ENCODE peak calls at places on chromosomes 12 and 14, in six cellular contexts. K is tibial artery; O is A549; E is fibroblast of mammary gland; D is CD4-positive, alpha-beta T cell; A is AG09319. X is an unnamed sample.

GRCh38 chr12:57518920-57519757 is 1.2 kb downstream of the DDIT3 start:
- DNase-seq in A (no peak), D (no peak), O (peak), E (peak), K (peak), X (no peak)

GRCh38 chr12:54125950-54126695 is 62.7 kb downstream of the SMUG1 start:
- DNase-seq in E (peak), A (no peak), D (no peak), K (peak), O (no peak), X (peak)

GRCh38 chr12:538731-539539 is 79.2 kb downstream of the B4GALNT3 start:
- DNase-seq in O (no peak), E (peak), K (no peak), D (peak), A (no peak), X (peak)

GRCh38 chr14:100539766-100540140 is 47.5 kb downstream of the BEGAIN start:
- DNase-seq in O (no peak), A (no peak), K (peak), E (no peak), D (no peak), X (no peak)

GRCh38 chr12:47343684-47344567 is 264.2 kb upstream of the AMIGO2 start:
- DNase-seq in K (no peak), E (peak), A (no peak), O (no peak), D (no peak), X (no peak)

GRCh38 chr12:2797721-2798418 is 3.1 kb downstream of the FKBP4 start:
- DNase-seq in K (no peak), E (no peak), O (no peak), A (no peak), D (no peak), X (no peak)

GRCh38 chr12:44436756-44437155 is 439.4 kb downstream of the NELL2 start:
- DNase-seq in D (no peak), K (no peak), E (no peak), O (no peak), A (no peak), X (no peak)

GRCh38 chr12:124744659-124745467 is 118.8 kb downstream of the SCARB1 start:
- DNase-seq in O (peak), D (no peak), K (no peak), E (no peak), A (no peak), X (peak)

GRCh38 chr12:57181561-57182155 is 34.2 kb upstream of the LRP1-AS start:
- DNase-seq in A (no peak), O (no peak), K (no peak), D (no peak), E (peak), X (no peak)

GRCh38 chr12:96247567-96247962 is 53.4 kb downstream of the ELK3 start:
- DNase-seq in A (no peak), K (no peak), D (no peak), O (no peak), E (peak), X (peak)

GRCh38 chr14:76846331-76847047 is 20.3 kb downstream of the LRRC74A start:
- DNase-seq in E (no peak), O (no peak), D (no peak), K (no peak), A (no peak), X (no peak)

GRCh38 chr12:27123642-27124041 is 41.3 kb upstream of the C12orf71 start:
- DNase-seq in K (no peak), D (no peak), O (peak), A (no peak), E (peak), X (no peak)

GRCh38 chr12:27771470-27772327 is 8.3 kb upstream of the KLHL42 start:
- DNase-seq in E (no peak), A (no peak), O (no peak), K (no peak), D (no peak), X (no peak)

GRCh38 chr12:31267966-31268365 is 58.0 kb downstream of the SINHCAF start:
- DNase-seq in A (no peak), K (no peak), O (no peak), E (peak), D (no peak), X (no peak)

GRCh38 chr14:70366890-70367289 is 7.4 kb upstream of the COX16 start:
- DNase-seq in A (no peak), D (no peak), O (no peak), K (no peak), E (no peak), X (no peak)

GRCh38 chr14:90344285-90344684 is 12.5 kb upstream of the NRDE2 start:
- DNase-seq in K (no peak), O (no peak), E (no peak), A (no peak), D (no peak), X (no peak)

GRCh38 chr14:35121887-35122695 is at the start of the genes PPP2R3C and PRORP:
- DNase-seq in A (peak), E (peak), D (peak), K (peak), O (peak), X (peak)

GRCh38 chr12:57242691-57243454 is 8.1 kb downstream of the STAC3 start:
- DNase-seq in K (peak), O (peak), E (no peak), A (no peak), D (peak), X (peak)

GRCh38 chr14:105092124-105092911 is 27.1 kb upstream of the GPR132 start:
- DNase-seq in K (peak), D (no peak), A (no peak), O (peak), E (no peak), X (no peak)

GRCh38 chr14:105094193-105094907 is 29.1 kb upstream of the GPR132 start:
- DNase-seq in O (no peak), E (no peak), D (no peak), K (peak), A (no peak), X (no peak)

GRCh38 chr14:105092912-105093425 is 27.7 kb upstream of the GPR132 start:
- DNase-seq in A (no peak), E (no peak), D (peak), K (peak), O (peak), X (peak)

GRCh38 chr14:105095236-105095805 is 30.1 kb upstream of the GPR132 start:
- DNase-seq in O (no peak), D (no peak), K (peak), E (no peak), A (no peak), X (no peak)

DNA sequence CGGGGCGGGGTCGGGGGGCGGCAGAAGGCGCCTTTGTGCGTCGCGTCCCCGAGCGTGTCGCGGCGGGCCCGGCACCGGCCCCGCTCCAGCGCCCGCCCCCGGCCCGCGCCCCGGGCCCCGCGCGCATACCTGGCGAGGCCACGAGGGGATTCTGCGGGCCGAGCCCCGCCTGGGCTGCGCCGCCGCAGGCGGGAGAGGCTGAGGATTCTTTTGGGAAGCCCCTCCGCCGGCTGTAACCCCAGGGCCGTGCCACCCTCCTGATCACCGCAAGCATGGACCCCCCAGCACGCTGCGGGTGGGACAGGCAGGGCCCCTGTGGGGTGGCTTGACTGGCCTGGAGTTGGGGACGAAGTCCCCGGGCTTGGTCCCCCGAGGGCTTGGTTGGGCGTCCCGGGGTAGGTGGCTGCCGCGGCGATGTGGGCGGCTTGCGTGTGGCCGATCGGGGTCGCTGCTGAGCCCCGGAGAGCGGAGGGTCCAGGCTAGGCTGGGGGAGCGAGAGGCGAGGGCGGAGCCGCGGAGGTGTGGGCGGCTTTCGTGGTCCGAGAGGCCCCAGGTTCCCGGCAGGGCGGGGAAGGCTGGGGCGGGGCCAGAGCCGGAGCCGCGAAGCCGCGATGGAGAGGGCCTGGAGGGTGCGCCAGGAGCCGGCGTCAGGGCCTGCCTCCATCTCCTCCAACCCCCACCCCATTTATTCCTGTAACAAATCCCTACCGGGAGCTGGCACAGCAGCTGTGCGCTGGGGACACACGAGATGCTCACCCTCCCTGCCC is 28.4 kb upstream of the GPR132 start:
- DNase-seq in O (peak), D (peak), K (peak), E (peak), A (no peak), X (peak)
- TF ChIP-seq CTCF in O (peak), D (peak), K (no peak), E (no peak), A (peak), X (peak)

DNA sequence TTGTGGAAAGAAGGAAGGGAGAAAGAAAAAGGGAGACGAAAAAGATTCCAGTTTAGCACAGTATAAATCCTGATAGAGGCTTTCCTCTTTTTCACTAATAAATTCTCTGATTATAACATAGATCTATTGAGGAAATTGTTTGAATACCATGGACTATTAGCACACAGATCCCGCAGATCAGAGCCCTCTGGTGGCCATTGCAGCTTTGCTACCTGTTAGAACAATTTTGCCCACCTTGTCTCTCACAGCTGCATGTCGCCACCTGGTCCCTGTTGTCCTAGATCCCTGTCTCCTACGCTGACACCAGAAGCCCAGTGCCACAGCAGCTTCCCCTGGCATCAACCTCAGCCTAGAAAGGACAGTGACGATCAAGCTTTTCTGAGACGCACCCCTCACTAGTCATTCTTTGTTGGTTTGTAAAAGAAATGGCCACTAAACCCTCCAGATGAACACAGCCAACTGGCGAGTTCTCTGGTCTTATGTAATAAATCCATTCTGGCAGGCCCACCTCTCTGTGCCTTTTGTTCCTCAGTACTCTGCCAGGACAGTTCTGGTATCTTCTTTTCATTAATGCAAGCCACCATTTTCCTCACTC is 9.9 kb downstream of the GPHB5 start:
- DNase-seq in D (no peak), E (peak), A (no peak), K (no peak), O (no peak), X (peak)
- TF ChIP-seq CTCF in D (peak), E (peak), A (peak), K (no peak), O (peak), X (peak)

GRCh38 chr14:97946291-97946690 is 1149.1 kb downstream of the VRK1 start:
- DNase-seq in K (no peak), E (no peak), O (no peak), D (no peak), A (no peak), X (no peak)
- TF ChIP-seq CTCF in K (no peak), E (no peak), O (no peak), D (no peak), A (no peak), X (no peak)

DNA sequence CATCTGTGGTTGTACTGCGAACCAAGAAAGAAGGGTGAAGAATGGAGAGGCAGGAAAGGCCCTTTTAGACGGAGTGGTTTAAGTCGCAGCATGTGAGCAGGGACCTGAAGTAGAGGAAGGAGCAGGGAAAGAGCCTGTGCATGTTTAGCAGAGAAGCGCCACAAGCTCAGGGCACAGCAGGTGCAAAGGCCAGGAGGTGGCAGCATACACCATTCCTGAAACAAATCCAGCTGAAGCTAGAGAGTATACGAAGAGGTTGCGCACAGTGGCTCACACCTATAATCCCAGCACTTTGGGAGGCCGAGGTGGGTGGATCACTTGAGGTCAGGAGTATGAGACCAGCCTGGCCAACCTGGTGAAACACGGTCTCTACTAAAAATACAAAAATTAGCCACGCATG is 49.9 kb downstream of the HELB start:
- DNase-seq in A (no peak), E (peak), D (no peak), O (no peak), K (no peak), X (peak)
- TF ChIP-seq CTCF in A (peak), E (peak), D (no peak), O (peak), K (no peak), X (no peak)

DNA sequence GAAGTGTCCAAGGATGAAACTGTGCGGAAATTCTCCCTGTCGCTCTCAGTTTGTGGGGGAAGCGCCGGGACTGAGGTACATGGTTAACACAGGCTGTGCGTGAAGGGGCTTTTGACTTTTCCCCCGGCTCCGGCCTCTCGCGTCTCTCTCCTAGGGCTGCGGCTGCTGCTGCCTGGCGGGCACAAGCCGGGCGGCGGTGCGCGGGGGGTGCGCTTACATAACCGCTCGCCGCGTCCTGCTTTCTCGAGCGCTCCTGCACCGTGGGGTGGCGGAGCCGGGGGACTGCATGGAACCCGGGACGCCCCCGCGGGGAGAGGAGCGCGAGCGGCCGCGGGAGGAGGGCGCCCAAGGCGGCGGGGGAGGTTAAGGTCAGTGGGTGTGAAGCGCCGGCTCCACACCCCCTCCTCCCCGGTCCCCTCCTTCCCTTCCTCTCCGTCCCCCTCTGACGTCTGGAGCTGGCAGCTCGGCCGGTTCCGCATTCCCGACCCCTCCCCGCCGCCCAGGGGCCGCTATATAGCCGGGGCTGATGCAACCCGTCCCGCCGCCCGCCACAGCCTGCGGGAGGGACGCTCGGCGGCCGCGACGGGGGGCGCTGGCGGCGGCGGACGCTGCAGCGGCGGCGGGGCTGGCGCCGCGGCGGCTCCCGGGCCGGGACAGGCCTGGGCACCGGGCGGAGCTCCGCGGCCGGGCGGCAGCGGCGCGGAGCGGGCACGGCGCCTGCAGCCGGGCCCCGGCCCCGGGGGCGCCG is at the start of gene JDP2:
- DNase-seq in A (peak), O (peak), E (peak), K (peak), D (peak), X (peak)
- TF ChIP-seq CTCF in A (no peak), O (no peak), E (no peak), K (peak), D (no peak), X (no peak)

DNA sequence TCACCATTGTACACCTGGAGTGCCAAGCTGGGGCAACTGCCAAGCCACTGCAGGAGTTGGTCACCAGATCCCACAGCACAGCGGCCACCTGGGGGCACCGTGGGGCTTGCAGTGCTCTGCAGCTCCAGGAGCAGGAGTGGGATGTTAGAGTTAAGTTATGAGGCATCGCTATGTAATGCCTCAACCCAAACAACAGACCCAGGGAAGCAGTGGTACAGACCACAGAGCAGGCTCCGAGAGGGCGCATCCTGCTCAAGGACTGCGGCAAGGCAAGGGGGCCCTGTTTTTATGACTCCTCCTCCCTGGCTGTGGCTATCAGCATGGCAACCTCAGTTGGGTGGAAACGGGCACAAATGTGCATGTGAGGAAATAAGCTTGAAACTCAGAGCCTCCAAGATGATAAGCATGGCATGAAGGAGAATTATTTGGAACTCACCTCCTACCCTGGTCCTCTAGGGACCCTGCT is 63.1 kb downstream of the ARL6IP4 start:
- DNase-seq in D (peak), K (peak), E (peak), A (peak), O (peak), X (peak)
- TF ChIP-seq CTCF in D (peak), K (peak), E (peak), A (peak), O (peak), X (peak)